ENCODE peak calls at places on chromosomes 3 and 15, in nine cellular contexts. F is mesothelial cell of epicardium, J is RWPE2, Z is lower leg skin, D is fibroblast of the aortic adventitia, B is endothelial cell, C is MCF 10A, X is IMR-90, U is tibial nerve. A is an unnamed sample.

GRCh38 chr15:59691194-59691805 is 2.2 kb upstream of the BNIP2 start:
- DNase-seq in Z (peak; percentile 46), X (peak; percentile 58), B (peak; percentile 23), U (no peak), C (peak; percentile 63), F (no peak), J (no peak), D (peak; percentile 78), A (no peak)

GRCh38 chr3:18951333-18951732 is 197.0 kb upstream of the KCNH8 start:
- DNase-seq in C (no peak), F (no peak), Z (no peak), B (no peak), U (no peak), J (no peak), D (no peak), X (no peak), A (no peak)

GRCh38 chr15:40058476-40059140 is 19.6 kb upstream of the SRP14 start:
- DNase-seq in C (no peak), D (peak; percentile 81), U (no peak), F (no peak), B (no peak), Z (no peak), X (peak; percentile 76), J (peak; percentile 51), A (no peak)

GRCh38 chr15:44545934-44546802 is 9.2 kb downstream of the EIF3J start:
- DNase-seq in X (peak; percentile 52), U (no peak), Z (no peak), J (no peak), B (no peak), F (no peak), D (peak; percentile 26), C (peak; percentile 49), A (no peak)

GRCh38 chr3:63513801-63514200 is 138.7 kb upstream of the SNTN start:
- DNase-seq in Z (no peak), F (no peak), C (no peak), U (no peak), B (no peak), J (no peak), X (no peak), D (no peak), A (no peak)

GRCh38 chr3:158057666-158058065 is 48.6 kb downstream of the SHOX2 start:
- DNase-seq in X (no peak), D (no peak), F (no peak), U (no peak), B (no peak), J (no peak), C (peak; percentile 17), Z (no peak), A (no peak)

GRCh38 chr3:168877899-168878298 is 782.2 kb upstream of the GOLIM4 start:
- DNase-seq in J (no peak), U (no peak), B (no peak), Z (no peak), D (no peak), F (no peak), C (no peak), X (no peak), A (no peak)

GRCh38 chr15:87902772-87903388 is 353.7 kb downstream of the NTRK3 start:
- DNase-seq in F (no peak), U (no peak), Z (peak; percentile 25), C (no peak), X (no peak), J (no peak), D (no peak), B (no peak), A (no peak)

GRCh38 chr3:1506090-1506489 is 413.3 kb downstream of the CNTN6 start:
- DNase-seq in U (no peak), B (no peak), C (no peak), D (no peak), X (no peak), J (no peak), Z (no peak), F (no peak), A (no peak)

GRCh38 chr15:63292771-63293170 is 15.4 kb downstream of the APH1B start:
- DNase-seq in Z (no peak), J (no peak), F (no peak), C (no peak), D (no peak), U (no peak), B (no peak), X (peak; percentile 52), A (no peak)

GRCh38 chr3:72694398-72694797 is 153.8 kb downstream of the SHQ1 start:
- DNase-seq in C (peak; percentile 16), F (no peak), B (no peak), J (no peak), Z (no peak), D (peak; percentile 64), X (peak; percentile 6), U (no peak), A (no peak)

GRCh38 chr3:177065285-177066028 is 131.8 kb downstream of the TBL1XR1 start:
- DNase-seq in J (no peak), X (no peak), B (no peak), F (no peak), Z (no peak), C (peak; percentile 54), D (peak; percentile 50), U (no peak), A (no peak)

GRCh38 chr15:57651445-57651844 is 55.1 kb upstream of the POLR2M start:
- DNase-seq in X (no peak), B (no peak), J (no peak), U (no peak), D (no peak), Z (no peak), C (no peak), F (no peak), A (no peak)

GRCh38 chr3:161108840-161109239 is 3.7 kb upstream of the B3GALNT1 start:
- DNase-seq in J (no peak), D (peak; percentile 55), Z (no peak), B (no peak), U (no peak), C (peak; percentile 57), X (no peak), F (no peak), A (no peak)

GRCh38 chr3:126257984-126258383 is 77.6 kb upstream of the ALDH1L1 start:
- DNase-seq in C (no peak), F (no peak), J (no peak), D (no peak), X (no peak), B (no peak), Z (no peak), U (no peak), A (no peak)

GRCh38 chr3:182785142-182785541 is 8.2 kb upstream of the ATP11B start:
- DNase-seq in Z (no peak), D (no peak), F (no peak), U (no peak), B (no peak), J (no peak), C (no peak), X (no peak), A (no peak)

DNA sequence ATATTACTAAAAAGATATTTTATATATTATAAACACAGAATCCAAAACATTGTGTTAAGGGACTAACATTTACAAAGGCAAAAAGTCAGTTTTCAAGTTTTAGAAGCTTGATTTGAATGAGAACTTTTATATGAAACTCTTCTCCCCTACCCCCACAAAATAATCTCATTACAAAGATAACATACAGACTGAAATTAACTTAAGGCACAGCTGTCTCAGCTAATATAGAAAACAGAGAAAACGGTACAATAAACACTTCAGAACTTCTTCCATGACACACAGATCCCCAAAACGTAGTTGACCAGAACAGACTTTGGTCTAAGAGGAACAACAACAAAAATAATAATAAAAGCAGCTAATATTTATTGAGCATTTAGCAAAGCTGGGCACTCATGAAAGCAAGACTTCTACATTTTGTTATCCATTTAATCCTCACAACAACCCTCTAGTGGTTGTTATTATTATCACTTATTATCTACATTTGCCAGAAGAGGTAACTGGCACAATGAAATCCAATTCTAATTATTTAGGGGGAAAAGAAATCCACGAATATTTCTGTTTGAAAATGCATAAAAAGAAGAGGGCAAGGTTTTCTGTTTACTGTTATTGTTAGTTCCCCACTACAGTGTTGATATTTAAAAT is 68.1 kb downstream of the PFN2 start:
- DNase-seq in Z (no peak), B (no peak), F (no peak), X (no peak), J (no peak), C (peak; percentile 0), U (no peak), D (peak; percentile 19), A (no peak)
- TF ChIP-seq CTCF in Z (no peak), B (peak; percentile 51), F (peak; percentile 36), X (no peak), J (peak; percentile 48), C (no peak), U (peak; percentile 14), D (peak; percentile 39), A (no peak)

DNA sequence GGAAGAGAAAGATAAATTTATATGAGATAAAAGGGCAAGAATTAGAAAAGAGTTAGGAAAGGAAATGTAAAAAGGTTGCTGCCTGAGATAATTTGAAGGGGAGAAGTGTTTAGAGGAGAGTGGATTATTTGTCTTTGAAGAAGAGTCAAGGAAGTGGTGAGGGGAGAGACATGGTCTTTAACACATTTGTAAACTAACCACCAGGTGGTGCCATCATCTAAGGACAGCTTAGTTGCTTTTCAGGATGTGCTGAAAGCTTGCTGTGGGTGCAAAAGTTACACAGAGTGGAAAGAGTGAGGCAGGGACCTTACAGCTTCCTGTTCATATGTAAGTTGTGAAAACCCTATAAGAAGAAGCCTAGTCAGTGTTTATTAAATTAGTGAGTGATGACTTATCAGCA is 114.1 kb upstream of the DNAJC19 start:
- DNase-seq in Z (no peak), C (peak; percentile 52), B (peak; percentile 27), U (no peak), X (no peak), J (no peak), F (no peak), D (no peak), A (no peak)
- TF ChIP-seq CTCF in Z (no peak), C (peak; percentile 15), B (peak; percentile 72), U (no peak), X (no peak), J (peak; percentile 48), F (no peak), D (no peak), A (no peak)

GRCh38 chr3:11185564-11186317 is 31.4 kb downstream of the HRH1 start:
- DNase-seq in U (peak; percentile 62), J (peak; percentile 96), F (no peak), D (peak; percentile 99), C (peak; percentile 99), X (peak; percentile 96), Z (peak; percentile 91), B (no peak), A (peak; percentile 55)
- TF ChIP-seq CTCF in U (no peak), J (peak; percentile 50), F (no peak), D (no peak), C (no peak), X (peak; percentile 28), Z (no peak), B (no peak), A (no peak)

GRCh38 chr3:153165211-153165815 is 3.3 kb downstream of the RAP2B start:
- DNase-seq in Z (no peak), F (no peak), D (peak; percentile 70), C (no peak), J (no peak), U (no peak), X (peak; percentile 42), B (no peak), A (no peak)
- TF ChIP-seq CTCF in Z (no peak), F (peak; percentile 25), D (peak; percentile 44), C (peak; percentile 43), J (peak; percentile 49), U (no peak), X (peak; percentile 43), B (peak; percentile 16), A (no peak)

DNA sequence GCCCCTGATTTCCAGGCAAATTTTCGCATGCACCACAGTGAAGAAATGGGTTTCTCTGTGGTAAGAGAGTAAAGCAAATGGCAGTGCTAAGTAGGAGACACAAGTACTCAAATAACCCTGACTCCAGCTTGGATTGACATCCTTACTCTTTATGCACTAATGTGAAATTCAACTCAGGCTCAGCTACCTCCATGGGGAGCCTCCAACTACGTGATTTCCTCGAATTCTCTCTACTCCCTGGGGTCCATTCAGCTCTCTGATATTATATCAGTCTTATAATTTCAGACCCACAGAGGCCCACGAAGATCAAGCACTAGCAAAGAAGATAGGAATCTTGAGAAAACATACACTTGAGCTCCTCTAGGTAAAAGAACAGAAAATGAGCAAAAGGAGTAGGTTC is 407.6 kb upstream of the CCDC54 start:
- DNase-seq in J (no peak), B (no peak), U (no peak), D (no peak), X (no peak), Z (no peak), F (no peak), C (no peak), A (no peak)
- TF ChIP-seq CTCF in J (no peak), B (no peak), U (no peak), D (no peak), X (no peak), Z (no peak), F (no peak), C (no peak), A (no peak)

A was measured in omental fat pad.